ENCODE peak calls at places on chromosomes 1 and 21, in ten cellular contexts. D is stimulated activated CD4-positive, alpha-beta T cell treated with anti-CD3 and anti-CD28 coated beads, Interleukin-15, amount 100 ng/mL, for 1 hour; X is HT1080; S is left ventricle myocardium superior; R is NCI-H446 treated with DMSO at 0.1 percent for 48 hours; I is EH; T is DMS53; Q is NT2/D1; L is brain microvascular endothelial cell; Y is fibroblast of the aortic adventitia. J is an unnamed sample.
A peak's percentile ranks its signal among the peaks of the same experiment; 100 is the strongest.

GRCh38 chr1:185568155-185569123 is 165.8 kb upstream of the HMCN1 start:
- DNase-seq in Y (no peak), S (no peak), D (no peak), R (no peak), X (peak; percentile 36), Q (no peak), I (peak; percentile 54), L (no peak), T (no peak), J (no peak)

GRCh38 chr1:162654915-162655620 is 22.8 kb downstream of the DDR2 start:
- DNase-seq in D (no peak), R (no peak), I (no peak), T (no peak), X (no peak), S (no peak), L (no peak), Y (no peak), Q (no peak), J (no peak)

GRCh38 chr1:212070720-212071302 is 35.3 kb downstream of the DTL start:
- DNase-seq in Q (no peak), Y (peak; percentile 80), S (no peak), I (peak; percentile 68), D (no peak), L (peak; percentile 35), R (no peak), X (peak; percentile 16), T (peak; percentile 73), J (peak; percentile 68)

GRCh38 chr1:37085393-37085792 is 51.1 kb upstream of the GRIK3 start:
- DNase-seq in I (no peak), L (no peak), Y (no peak), T (peak; percentile 7), Q (peak; percentile 49), S (no peak), R (no peak), D (no peak), X (no peak), J (no peak)

GRCh38 chr1:62778208-62778607 is 5.7 kb upstream of the ATG4C start:
- DNase-seq in T (no peak), D (no peak), L (no peak), Q (no peak), S (no peak), I (no peak), X (no peak), R (no peak), Y (no peak), J (no peak)

GRCh38 chr1:43285269-43285986 is at the start of gene C1orf210:
- DNase-seq in L (no peak), X (no peak), T (peak; percentile 99), Y (no peak), S (no peak), R (no peak), I (no peak), Q (no peak), D (no peak), J (no peak)

GRCh38 chr1:183932412-183932811 is 105.1 kb downstream of the COLGALT2 start:
- DNase-seq in D (no peak), X (no peak), S (peak; percentile 92), L (peak; percentile 76), Q (no peak), R (peak; percentile 72), I (peak; percentile 88), Y (peak; percentile 95), T (no peak), J (peak; percentile 58)

GRCh38 chr1:35870651-35871309 is 12.2 kb upstream of the AGO1 start:
- DNase-seq in L (no peak), Q (no peak), R (no peak), I (no peak), T (no peak), S (no peak), Y (no peak), D (no peak), X (no peak), J (no peak)

GRCh38 chr1:4129693-4130092 is 229.6 kb upstream of the C1orf174 start:
- DNase-seq in Y (no peak), X (no peak), R (no peak), L (no peak), T (no peak), D (no peak), I (no peak), Q (no peak), S (no peak), J (no peak)

GRCh38 chr21:27572681-27573080 is 605.8 kb upstream of the ADAMTS5 start:
- DNase-seq in T (peak; percentile 3), D (no peak), S (no peak), Q (no peak), L (peak; percentile 55), X (peak; percentile 62), I (peak; percentile 93), R (no peak), Y (peak; percentile 77), J (no peak)

GRCh38 chr1:154551474-154551873 is 7.0 kb downstream of the UBE2Q1 start:
- DNase-seq in D (no peak), S (no peak), R (no peak), I (no peak), L (no peak), Y (no peak), Q (no peak), X (no peak), T (no peak), J (no peak)

GRCh38 chr1:168833801-168834224 is 104.8 kb upstream of the DPT start:
- DNase-seq in R (no peak), D (no peak), Y (no peak), S (no peak), L (no peak), T (no peak), Q (no peak), X (no peak), I (no peak), J (no peak)

GRCh38 chr1:9942399-9942938 is 722 bp downstream of the LZIC start:
- DNase-seq in R (peak; percentile 49), L (peak; percentile 56), Y (peak; percentile 78), T (peak; percentile 75), S (no peak), X (peak; percentile 60), D (no peak), Q (no peak), I (peak; percentile 70), J (peak; percentile 5)

GRCh38 chr21:35428489-35428888 is 379.4 kb upstream of the RUNX1 start:
- DNase-seq in Y (peak; percentile 31), X (no peak), R (no peak), D (peak; percentile 12), I (peak; percentile 42), Q (no peak), S (peak; percentile 52), L (peak; percentile 39), T (no peak), J (no peak)

GRCh38 chr1:92380867-92381266 is 82.0 kb downstream of the RPAP2 start:
- DNase-seq in Q (no peak), Y (no peak), T (no peak), D (no peak), I (no peak), L (no peak), S (no peak), X (no peak), R (no peak), J (no peak)

GRCh38 chr1:26384076-26384475 is 11.5 kb upstream of the ZNF683 start:
- DNase-seq in D (no peak), I (no peak), S (no peak), T (no peak), L (no peak), Q (no peak), Y (no peak), X (no peak), R (no peak), J (no peak)

GRCh38 chr1:156129687-156130577 is 15.4 kb downstream of the LMNA start:
- DNase-seq in D (peak; percentile 76), S (peak; percentile 87), R (peak; percentile 73), T (peak; percentile 92), X (peak; percentile 99), Y (peak; percentile 98), L (peak; percentile 93), I (peak; percentile 98), Q (peak; percentile 100), J (peak; percentile 59)

GRCh38 chr1:29122662-29122986 is 1.1 kb downstream of the TMEM200B start:
- DNase-seq in D (no peak), Y (peak; percentile 89), T (peak; percentile 72), L (no peak), Q (peak; percentile 47), R (no peak), I (peak; percentile 89), X (no peak), S (peak; percentile 80), J (no peak)

GRCh38 chr1:220813013-220813412 is 26.3 kb downstream of the MTARC1 start:
- DNase-seq in R (no peak), D (no peak), Y (no peak), L (no peak), T (peak; percentile 21), X (peak; percentile 49), S (no peak), I (no peak), Q (no peak), J (no peak)

GRCh38 chr1:51842255-51842654 is 36.3 kb downstream of the NRDC start:
- DNase-seq in D (no peak), L (no peak), S (no peak), I (peak; percentile 15), Q (no peak), R (no peak), T (no peak), X (no peak), Y (no peak), J (no peak)

GRCh38 chr1:2602866-2603520 is 16.4 kb downstream of the PRXL2B start:
- DNase-seq in R (no peak), T (no peak), X (no peak), Q (no peak), D (no peak), Y (no peak), I (no peak), L (no peak), S (no peak), J (no peak)

GRCh38 chr21:35833991-35834390 is 226.3 kb downstream of the SETD4 start:
- DNase-seq in I (peak; percentile 44), Q (no peak), D (no peak), X (no peak), R (no peak), S (no peak), Y (no peak), T (no peak), L (no peak), J (no peak)

GRCh38 chr21:15249285-15249993 is 184.6 kb upstream of the NRIP1 start:
- DNase-seq in T (no peak), S (no peak), X (no peak), D (no peak), I (no peak), R (no peak), L (no peak), Q (no peak), Y (peak; percentile 22), J (no peak)

GRCh38 chr1:230792691-230793462 is 45.7 kb downstream of the CAPN9 start:
- DNase-seq in X (no peak), Y (no peak), Q (no peak), L (no peak), T (peak; percentile 53), R (no peak), I (peak; percentile 26), D (no peak), S (no peak), J (no peak)

GRCh38 chr1:203316626-203317093 is 11.3 kb downstream of the BTG2 start:
- DNase-seq in R (no peak), T (no peak), L (no peak), Q (no peak), S (no peak), I (peak; percentile 55), X (no peak), Y (peak; percentile 96), D (no peak), J (no peak)

GRCh38 chr1:161177112-161177935 is at the start of gene B4GALT3:
- DNase-seq in R (peak; percentile 54), L (peak; percentile 78), D (peak; percentile 98), Y (peak; percentile 62), Q (peak; percentile 88), T (peak; percentile 95), I (peak; percentile 75), X (peak; percentile 65), S (peak; percentile 94), J (peak; percentile 90)

GRCh38 chr1:52693843-52694242 is 4.3 kb downstream of the COA7 start:
- DNase-seq in R (no peak), X (no peak), I (no peak), D (no peak), S (no peak), L (no peak), Q (no peak), T (no peak), Y (no peak), J (no peak)

GRCh38 chr1:226217273-226217672 is 6.2 kb upstream of the MIXL1 start:
- DNase-seq in R (no peak), S (no peak), L (peak; percentile 5), Q (no peak), Y (peak; percentile 43), T (no peak), I (no peak), D (no peak), X (no peak), J (no peak)

J was measured in hippocampal formation.